ENCODE peak calls at places on chromosome 7, in seven cellular contexts. One of them, this sample, is unnamed.

GRCh38 chr7:94514140-94514889 is 4.7 kb downstream of the CASD1 start:
- DNase-seq in psoas muscle: no peak
- DNase-seq in amniotic epithelial cell: peak
- DNase-seq in caudate nucleus: no peak
- DNase-seq in H1: no peak
- DNase-seq in lung: no peak
- DNase-seq in kidney tubule cell: no peak
- DNase-seq in this sample: no peak

GRCh38 chr7:114885836-114886235 is 36.1 kb upstream of the MDFIC start:
- DNase-seq in psoas muscle: no peak
- DNase-seq in amniotic epithelial cell: peak
- DNase-seq in caudate nucleus: no peak
- DNase-seq in H1: no peak
- DNase-seq in lung: no peak
- DNase-seq in kidney tubule cell: peak
- DNase-seq in this sample: no peak

GRCh38 chr7:130153251-130153908 is 51.8 kb downstream of the TMEM209 start:
- DNase-seq in psoas muscle: no peak
- DNase-seq in amniotic epithelial cell: no peak
- DNase-seq in caudate nucleus: no peak
- DNase-seq in H1: no peak
- DNase-seq in lung: no peak
- DNase-seq in kidney tubule cell: no peak
- DNase-seq in this sample: no peak

GRCh38 chr7:1839701-1840100 is 169.6 kb downstream of the ELFN1 start:
- DNase-seq in psoas muscle: peak
- DNase-seq in amniotic epithelial cell: no peak
- DNase-seq in caudate nucleus: no peak
- DNase-seq in H1: no peak
- DNase-seq in lung: no peak
- DNase-seq in kidney tubule cell: no peak
- DNase-seq in this sample: no peak

GRCh38 chr7:134741901-134742635 is 37.4 kb upstream of the CALD1 start:
- DNase-seq in psoas muscle: peak
- DNase-seq in amniotic epithelial cell: peak
- DNase-seq in caudate nucleus: no peak
- DNase-seq in H1: peak
- DNase-seq in lung: no peak
- DNase-seq in kidney tubule cell: peak
- DNase-seq in this sample: peak

GRCh38 chr7:108452707-108453106 is 3.5 kb downstream of the NRCAM start:
- DNase-seq in psoas muscle: no peak
- DNase-seq in amniotic epithelial cell: no peak
- DNase-seq in caudate nucleus: no peak
- DNase-seq in H1: no peak
- DNase-seq in lung: no peak
- DNase-seq in kidney tubule cell: peak
- DNase-seq in this sample: peak

GRCh38 chr7:17625038-17625437 is 315.3 kb downstream of the SNX13 start:
- DNase-seq in psoas muscle: no peak
- DNase-seq in amniotic epithelial cell: peak
- DNase-seq in caudate nucleus: no peak
- DNase-seq in H1: no peak
- DNase-seq in lung: no peak
- DNase-seq in kidney tubule cell: peak
- DNase-seq in this sample: peak

GRCh38 chr7:93551063-93551895 is 23.2 kb downstream of the CALCR start:
- DNase-seq in psoas muscle: no peak
- DNase-seq in amniotic epithelial cell: peak
- DNase-seq in caudate nucleus: no peak
- DNase-seq in H1: no peak
- DNase-seq in lung: no peak
- DNase-seq in kidney tubule cell: peak
- DNase-seq in this sample: peak

GRCh38 chr7:44132039-44132438 is 8.7 kb upstream of the POLD2 start:
- DNase-seq in psoas muscle: peak
- DNase-seq in amniotic epithelial cell: peak
- DNase-seq in caudate nucleus: no peak
- DNase-seq in H1: no peak
- DNase-seq in lung: no peak
- DNase-seq in kidney tubule cell: no peak
- DNase-seq in this sample: peak

This sample was measured in fibroblast of villous mesenchyme.